ENCODE peak calls at places on chromosome 17, in four cellular contexts. W is GM23248, K is H1, A is astrocyte. Z is an unnamed sample.

GRCh38 chr17:72665841-72666518 is 426.5 kb downstream of the SLC39A11 start:
- DNase-seq in W (peak), K (no peak), A (peak), Z (no peak)

GRCh38 chr17:28227278-28228108 is 91.5 kb upstream of the TMEM97 start:
- DNase-seq in W (peak), K (peak), A (peak), Z (peak)

GRCh38 chr17:9116311-9116820 is 95.1 kb downstream of the NTN1 start:
- DNase-seq in W (no peak), K (no peak), A (no peak), Z (no peak)

GRCh38 chr17:64940055-64940454 is 20.8 kb upstream of the LRRC37A3 start:
- DNase-seq in W (no peak), K (no peak), A (no peak), Z (no peak)

GRCh38 chr17:77410470-77410869 is 269.7 kb downstream of the SEC14L1 start:
- DNase-seq in W (peak), K (no peak), A (no peak), Z (no peak)

GRCh38 chr17:33779399-33779697 is 475.7 kb upstream of the CCL2 start:
- DNase-seq in W (no peak), K (no peak), A (no peak), Z (no peak)

GRCh38 chr17:14871921-14872320 is 393.2 kb downstream of the PMP22 start:
- DNase-seq in W (peak), K (no peak), A (no peak), Z (peak)

GRCh38 chr17:44988256-44988942 is 20.3 kb upstream of the C1QL1 start:
- DNase-seq in W (no peak), K (no peak), A (no peak), Z (no peak)

GRCh38 chr17:746783-747629 is 5.1 kb downstream of the GEMIN4 start:
- DNase-seq in W (no peak), K (no peak), A (no peak), Z (no peak)

GRCh38 chr17:3995067-3995466 is 30.8 kb upstream of the ATP2A3 start:
- DNase-seq in W (no peak), K (no peak), A (no peak), Z (no peak)

GRCh38 chr17:41784207-41784744 is 2.2 kb downstream of the JUP start:
- DNase-seq in W (peak), K (no peak), A (peak), Z (no peak)

GRCh38 chr17:73166731-73167581 is 2.1 kb downstream of the SSTR2 start:
- DNase-seq in W (peak), K (no peak), A (no peak), Z (no peak)

GRCh38 chr17:14428640-14429029 is 127.8 kb downstream of the HS3ST3B1 start:
- DNase-seq in W (no peak), K (no peak), A (no peak), Z (no peak)

GRCh38 chr17:9234404-9234945 is 213.2 kb downstream of the NTN1 start:
- DNase-seq in W (no peak), K (no peak), A (no peak), Z (no peak)

GRCh38 chr17:12599185-12599920 is 66.3 kb upstream of the MYOCD start:
- DNase-seq in W (no peak), K (no peak), A (no peak), Z (peak)

GRCh38 chr17:35192708-35193107 is 1.5 kb downstream of the SLC35G3 start:
- DNase-seq in W (no peak), K (no peak), A (no peak), Z (no peak)

GRCh38 chr17:72244494-72244893 is 123.7 kb downstream of the SOX9 start:
- DNase-seq in W (no peak), K (no peak), A (peak), Z (peak)

GRCh38 chr17:17750881-17751280 is 69.6 kb downstream of the RAI1 start:
- DNase-seq in W (no peak), K (no peak), A (no peak), Z (no peak)

GRCh38 chr17:6041261-6041660 is 28.9 kb upstream of the WSCD1 start:
- DNase-seq in W (no peak), K (no peak), A (no peak), Z (no peak)

GRCh38 chr17:31314788-31315105 is 893 bp upstream of the EVI2B start:
- DNase-seq in W (no peak), K (no peak), A (no peak), Z (no peak)

GRCh38 chr17:21174719-21175118 is 39.2 kb downstream of the TMEM11 start:
- DNase-seq in W (peak), K (no peak), A (peak), Z (no peak)

GRCh38 chr17:31552568-31552967 is 161.1 kb downstream of the RAB11FIP4 start:
- DNase-seq in W (no peak), K (no peak), A (no peak), Z (no peak)

GRCh38 chr17:37107406-37108083 is 158.8 kb downstream of the AATF start:
- DNase-seq in W (peak), K (no peak), A (peak), Z (peak)

GRCh38 chr17:14301761-14302401 is 1.0 kb downstream of the HS3ST3B1 start:
- DNase-seq in W (peak), K (no peak), A (no peak), Z (peak)

GRCh38 chr17:77995146-77995852 is 36.8 kb downstream of the TNRC6C start:
- DNase-seq in W (peak), K (no peak), A (no peak), Z (no peak)

GRCh38 chr17:80817861-80818260 is 173.8 kb upstream of the CHMP6 start:
- DNase-seq in W (peak), K (no peak), A (peak), Z (peak)

GRCh38 chr17:61403846-61404701 is 4.4 kb downstream of the TBX2 start:
- DNase-seq in W (no peak), K (no peak), A (no peak), Z (peak)
- H3K9ac ChIP-seq in W (no peak), K (no peak), A (peak), Z (peak)

GRCh38 chr17:42853004-42853403 is 2.0 kb downstream of the AOC3 start:
- DNase-seq in W (no peak), K (no peak), A (no peak), Z (no peak)

GRCh38 chr17:42853597-42853967 is 2.6 kb downstream of the AOC3 start:
- DNase-seq in W (no peak), K (no peak), A (no peak), Z (no peak)

GRCh38 chr17:42850964-42851363 is at the start of gene AOC3:
- DNase-seq in W (no peak), K (no peak), A (no peak), Z (no peak)

GRCh38 chr17:42853968-42854790 is 3.2 kb downstream of the AOC3 start:
- DNase-seq in W (no peak), K (no peak), A (no peak), Z (no peak)

GRCh38 chr17:42852351-42852750 is 1.4 kb downstream of the AOC3 start:
- DNase-seq in W (no peak), K (no peak), A (no peak), Z (no peak)
- H3K4me3 ChIP-seq in W (no peak), K (no peak), A (no peak), Z (peak)

GRCh38 chr17:2043785-2044184 is 2.0 kb downstream of the OVCA2 start:
- DNase-seq in W (peak), K (no peak), A (peak), Z (peak)
- H3K9ac ChIP-seq in W (peak), K (no peak), A (peak), Z (peak)

DNA sequence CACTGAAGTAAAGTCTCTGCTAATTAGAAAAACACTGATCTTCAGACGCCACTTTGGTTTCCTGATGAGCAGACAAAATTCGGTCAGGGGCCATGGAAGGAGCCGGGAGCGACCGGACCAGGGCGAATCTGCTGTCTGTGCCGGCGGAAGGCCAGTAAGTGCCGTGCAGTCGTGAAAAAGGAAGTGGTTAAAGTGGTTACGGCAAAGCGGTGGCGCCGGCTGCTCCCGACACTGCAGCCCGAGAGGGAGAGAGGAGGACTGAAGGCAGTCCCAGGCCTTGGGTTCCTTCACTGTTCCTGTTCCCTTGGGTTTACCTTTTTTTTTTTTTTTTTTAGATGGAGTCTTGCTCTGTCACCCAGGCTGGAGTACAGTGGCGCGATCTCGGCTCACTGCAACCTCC is 17.3 kb upstream of the HEXD start:
- DNase-seq in W (no peak), K (no peak), A (no peak), Z (no peak)
- H3K4me3 ChIP-seq in W (no peak), K (no peak), A (no peak), Z (no peak)